ENCODE peak calls at places on chromosomes 2 and 18, in eight cellular contexts. One of them, this sample, is unnamed. For H3K4me1, the result is how much of the 10 kb centered on the place peaks cover.

GRCh38 chr2:150924862-150925261 is 336.8 kb downstream of the RBM43 start:
- DNase-seq in A673: no peak
- DNase-seq in suprapubic skin: no peak
- DNase-seq in body of pancreas: no peak
- DNase-seq in heart right ventricle: no peak
- DNase-seq in neural progenitor cell: no peak
- DNase-seq in heart left ventricle: no peak
- DNase-seq in tibial artery: no peak
- DNase-seq in this sample: no peak

GRCh38 chr2:61436092-61436491 is 34.8 kb downstream of the USP34 start:
- DNase-seq in heart right ventricle: no peak
- DNase-seq in neural progenitor cell: no peak
- DNase-seq in suprapubic skin: no peak
- DNase-seq in body of pancreas: no peak
- DNase-seq in tibial artery: no peak
- DNase-seq in heart left ventricle: no peak
- DNase-seq in A673: no peak
- DNase-seq in this sample: no peak

GRCh38 chr2:122737429-122738077 is 982.1 kb downstream of the TSN start:
- DNase-seq in suprapubic skin: no peak
- DNase-seq in body of pancreas: no peak
- DNase-seq in A673: no peak
- DNase-seq in heart left ventricle: no peak
- DNase-seq in heart right ventricle: no peak
- DNase-seq in tibial artery: no peak
- DNase-seq in neural progenitor cell: no peak
- DNase-seq in this sample: no peak

GRCh38 chr2:207926133-207927076 is 98.9 kb downstream of the PLEKHM3 start:
- DNase-seq in neural progenitor cell: no peak
- DNase-seq in tibial artery: peak
- DNase-seq in body of pancreas: peak
- DNase-seq in heart left ventricle: peak
- DNase-seq in suprapubic skin: no peak
- DNase-seq in heart right ventricle: peak
- DNase-seq in A673: no peak
- DNase-seq in this sample: peak

GRCh38 chr2:71852141-71852711 is 295.4 kb downstream of the CYP26B1 start:
- DNase-seq in suprapubic skin: peak
- DNase-seq in heart right ventricle: peak
- DNase-seq in body of pancreas: no peak
- DNase-seq in neural progenitor cell: no peak
- DNase-seq in A673: no peak
- DNase-seq in heart left ventricle: no peak
- DNase-seq in tibial artery: no peak
- DNase-seq in this sample: no peak

GRCh38 chr18:63313409-63313917 is 6.1 kb downstream of the BCL2 start:
- DNase-seq in suprapubic skin: no peak
- DNase-seq in heart right ventricle: no peak
- DNase-seq in heart left ventricle: no peak
- DNase-seq in body of pancreas: no peak
- DNase-seq in A673: no peak
- DNase-seq in tibial artery: no peak
- DNase-seq in neural progenitor cell: no peak
- DNase-seq in this sample: no peak

GRCh38 chr18:69916412-69916811 is 31.3 kb downstream of the CD226 start:
- DNase-seq in heart right ventricle: no peak
- DNase-seq in A673: no peak
- DNase-seq in heart left ventricle: no peak
- DNase-seq in tibial artery: no peak
- DNase-seq in body of pancreas: no peak
- DNase-seq in neural progenitor cell: no peak
- DNase-seq in suprapubic skin: no peak
- DNase-seq in this sample: no peak

GRCh38 chr2:196318517-196319377 is 147.4 kb upstream of the STK17B start:
- DNase-seq in body of pancreas: no peak
- DNase-seq in suprapubic skin: no peak
- DNase-seq in heart left ventricle: peak
- DNase-seq in tibial artery: no peak
- DNase-seq in heart right ventricle: peak
- DNase-seq in A673: no peak
- DNase-seq in neural progenitor cell: no peak
- DNase-seq in this sample: no peak

GRCh38 chr2:8685697-8686358 is 4.0 kb downstream of the ID2 start:
- DNase-seq in A673: peak
- DNase-seq in heart right ventricle: peak
- DNase-seq in tibial artery: peak
- DNase-seq in neural progenitor cell: peak
- DNase-seq in body of pancreas: peak
- DNase-seq in heart left ventricle: peak
- DNase-seq in suprapubic skin: peak
- DNase-seq in this sample: peak

GRCh38 chr18:12990662-12990976 is 543 bp upstream of the CEP192 start:
- DNase-seq in tibial artery: no peak
- DNase-seq in suprapubic skin: no peak
- DNase-seq in heart left ventricle: no peak
- DNase-seq in body of pancreas: no peak
- DNase-seq in heart right ventricle: no peak
- DNase-seq in neural progenitor cell: peak
- DNase-seq in A673: no peak
- DNase-seq in this sample: no peak

GRCh38 chr2:199833525-199833924 is 17.5 kb downstream of the FTCDNL1 start:
- DNase-seq in neural progenitor cell: no peak
- DNase-seq in suprapubic skin: no peak
- DNase-seq in body of pancreas: no peak
- DNase-seq in A673: no peak
- DNase-seq in heart right ventricle: no peak
- DNase-seq in heart left ventricle: no peak
- DNase-seq in tibial artery: no peak
- DNase-seq in this sample: no peak

GRCh38 chr2:98281607-98282006 is 64.6 kb upstream of the CNGA3 start:
- DNase-seq in tibial artery: no peak
- DNase-seq in heart left ventricle: no peak
- DNase-seq in suprapubic skin: no peak
- DNase-seq in body of pancreas: no peak
- DNase-seq in A673: peak
- DNase-seq in heart right ventricle: no peak
- DNase-seq in neural progenitor cell: no peak
- DNase-seq in this sample: no peak

GRCh38 chr18:50429207-50429948 is 54.5 kb downstream of the SKA1 start:
- DNase-seq in A673: peak
- DNase-seq in neural progenitor cell: peak
- DNase-seq in heart right ventricle: no peak
- DNase-seq in tibial artery: no peak
- DNase-seq in suprapubic skin: no peak
- DNase-seq in body of pancreas: peak
- DNase-seq in heart left ventricle: no peak
- DNase-seq in this sample: no peak

GRCh38 chr2:55026202-55026601 is 24.0 kb downstream of the RTN4 start:
- DNase-seq in heart right ventricle: no peak
- DNase-seq in suprapubic skin: no peak
- DNase-seq in tibial artery: no peak
- DNase-seq in A673: no peak
- DNase-seq in neural progenitor cell: no peak
- DNase-seq in body of pancreas: no peak
- DNase-seq in heart left ventricle: no peak
- DNase-seq in this sample: no peak

GRCh38 chr2:168432565-168433186 is 23.4 kb upstream of the CERS6 start:
- DNase-seq in neural progenitor cell: no peak
- DNase-seq in heart left ventricle: no peak
- DNase-seq in body of pancreas: no peak
- DNase-seq in tibial artery: no peak
- DNase-seq in A673: no peak
- DNase-seq in suprapubic skin: no peak
- DNase-seq in heart right ventricle: no peak
- DNase-seq in this sample: no peak

GRCh38 chr2:47422016-47422415 is 19.1 kb downstream of the MSH2 start:
- DNase-seq in heart left ventricle: no peak
- DNase-seq in tibial artery: no peak
- DNase-seq in A673: no peak
- DNase-seq in neural progenitor cell: no peak
- DNase-seq in body of pancreas: no peak
- DNase-seq in heart right ventricle: no peak
- DNase-seq in suprapubic skin: no peak
- DNase-seq in this sample: no peak

GRCh38 chr18:76380791-76381405 is 114.1 kb downstream of the ZNF516 start:
- DNase-seq in A673: peak
- DNase-seq in heart left ventricle: no peak
- DNase-seq in heart right ventricle: no peak
- DNase-seq in suprapubic skin: peak
- DNase-seq in tibial artery: peak
- DNase-seq in body of pancreas: no peak
- DNase-seq in neural progenitor cell: peak
- DNase-seq in this sample: no peak

GRCh38 chr2:78263571-78263970 is 741.4 kb upstream of the LRRTM4 start:
- DNase-seq in tibial artery: no peak
- DNase-seq in suprapubic skin: no peak
- DNase-seq in neural progenitor cell: no peak
- DNase-seq in heart left ventricle: no peak
- DNase-seq in body of pancreas: no peak
- DNase-seq in A673: no peak
- DNase-seq in heart right ventricle: no peak
- DNase-seq in this sample: no peak

GRCh38 chr2:78260861-78261260 is 738.7 kb upstream of the LRRTM4 start:
- DNase-seq in neural progenitor cell: no peak
- DNase-seq in tibial artery: no peak
- DNase-seq in suprapubic skin: no peak
- DNase-seq in heart right ventricle: no peak
- DNase-seq in A673: no peak
- DNase-seq in heart left ventricle: no peak
- DNase-seq in body of pancreas: no peak
- DNase-seq in this sample: no peak

GRCh38 chr2:78262713-78263375 is 740.7 kb upstream of the LRRTM4 start:
- DNase-seq in tibial artery: no peak
- DNase-seq in heart right ventricle: no peak
- DNase-seq in neural progenitor cell: no peak
- DNase-seq in heart left ventricle: no peak
- DNase-seq in body of pancreas: no peak
- DNase-seq in suprapubic skin: no peak
- DNase-seq in A673: no peak
- DNase-seq in this sample: no peak

GRCh38 chr2:78261454-78261853 is 739.3 kb upstream of the LRRTM4 start:
- DNase-seq in suprapubic skin: no peak
- DNase-seq in neural progenitor cell: no peak
- DNase-seq in body of pancreas: no peak
- DNase-seq in heart left ventricle: no peak
- DNase-seq in tibial artery: no peak
- DNase-seq in A673: no peak
- DNase-seq in heart right ventricle: no peak
- DNase-seq in this sample: no peak

GRCh38 chr2:78264130-78264529 is 742.0 kb upstream of the LRRTM4 start:
- DNase-seq in heart right ventricle: no peak
- DNase-seq in tibial artery: no peak
- DNase-seq in suprapubic skin: no peak
- DNase-seq in heart left ventricle: no peak
- DNase-seq in A673: no peak
- DNase-seq in neural progenitor cell: no peak
- DNase-seq in body of pancreas: no peak
- DNase-seq in this sample: no peak
- H3K27ac ChIP-seq in heart right ventricle: no peak
- H3K27ac ChIP-seq in tibial artery: no peak
- H3K27ac ChIP-seq in suprapubic skin: no peak
- H3K27ac ChIP-seq in heart left ventricle: no peak
- H3K27ac ChIP-seq in A673: no peak
- H3K27ac ChIP-seq in neural progenitor cell: no peak
- H3K27ac ChIP-seq in body of pancreas: no peak
- H3K27ac ChIP-seq in this sample: no peak

GRCh38 chr2:26850565-26850964 is 2.6 kb downstream of the DPYSL5 start:
- DNase-seq in suprapubic skin: no peak
- DNase-seq in A673: no peak
- DNase-seq in neural progenitor cell: peak
- DNase-seq in heart right ventricle: no peak
- DNase-seq in body of pancreas: no peak
- DNase-seq in heart left ventricle: no peak
- DNase-seq in tibial artery: no peak
- DNase-seq in this sample: no peak
- H3K4me1 ChIP-seq in suprapubic skin: under half
- H3K4me1 ChIP-seq in A673: under half
- H3K4me1 ChIP-seq in neural progenitor cell: half or more
- H3K4me1 ChIP-seq in heart right ventricle: half or more
- H3K4me1 ChIP-seq in body of pancreas: under half
- H3K4me1 ChIP-seq in heart left ventricle: under half
- H3K4me1 ChIP-seq in tibial artery: under half
- H3K4me1 ChIP-seq in this sample: under half

DNA sequence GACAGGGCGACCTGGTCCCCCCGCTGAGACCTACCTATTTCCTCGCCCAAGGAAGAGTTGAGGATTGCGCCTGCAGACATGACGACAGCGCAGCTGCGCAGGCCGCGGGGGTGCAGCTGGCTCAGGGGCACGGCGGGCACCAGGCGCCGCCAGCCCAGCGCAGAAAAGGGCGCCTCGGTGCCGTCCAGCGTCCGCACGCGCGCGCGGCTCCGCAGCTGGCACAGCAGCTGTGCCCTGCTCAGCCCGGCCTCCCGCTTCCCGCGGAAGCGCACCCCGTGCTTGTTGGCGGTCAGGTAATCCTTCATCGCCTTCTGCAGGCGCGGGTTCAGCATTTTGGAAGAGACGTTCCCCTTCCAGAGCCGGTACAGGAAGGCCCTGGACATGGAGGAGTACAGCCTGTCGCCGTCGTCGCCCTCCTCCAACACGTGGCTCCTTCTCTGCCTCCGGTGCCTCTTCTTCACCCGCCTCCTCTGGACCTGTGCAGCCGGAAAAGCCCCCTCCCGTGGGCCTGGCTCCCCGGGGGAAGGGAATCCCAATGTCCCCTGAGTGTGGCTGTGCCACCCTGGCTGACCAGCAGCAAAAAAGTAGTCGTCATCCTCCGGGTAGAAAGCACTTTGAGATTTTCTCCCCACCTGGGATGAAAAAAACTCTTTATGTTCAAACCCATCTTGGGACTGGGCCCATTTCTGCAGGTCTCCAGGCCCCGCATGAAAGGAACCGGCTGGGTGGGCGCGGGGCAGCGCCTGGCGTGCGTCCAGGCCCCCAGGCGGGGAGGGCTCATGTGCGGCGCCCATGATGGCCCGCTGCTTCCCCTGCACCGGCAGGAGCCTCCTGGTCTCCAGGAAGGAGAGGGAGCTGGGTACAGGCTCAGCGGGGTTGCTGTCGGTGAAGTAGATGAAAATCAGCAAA is 42.7 kb downstream of the ST6GAL2 start:
- DNase-seq in body of pancreas: no peak
- DNase-seq in heart left ventricle: no peak
- DNase-seq in tibial artery: no peak
- DNase-seq in heart right ventricle: no peak
- DNase-seq in neural progenitor cell: no peak
- DNase-seq in A673: no peak
- DNase-seq in suprapubic skin: no peak
- DNase-seq in this sample: no peak
- H3K27ac ChIP-seq in body of pancreas: no peak
- H3K27ac ChIP-seq in heart left ventricle: no peak
- H3K27ac ChIP-seq in tibial artery: peak
- H3K27ac ChIP-seq in heart right ventricle: no peak
- H3K27ac ChIP-seq in neural progenitor cell: no peak
- H3K27ac ChIP-seq in A673: no peak
- H3K27ac ChIP-seq in suprapubic skin: no peak
- H3K27ac ChIP-seq in this sample: no peak

DNA sequence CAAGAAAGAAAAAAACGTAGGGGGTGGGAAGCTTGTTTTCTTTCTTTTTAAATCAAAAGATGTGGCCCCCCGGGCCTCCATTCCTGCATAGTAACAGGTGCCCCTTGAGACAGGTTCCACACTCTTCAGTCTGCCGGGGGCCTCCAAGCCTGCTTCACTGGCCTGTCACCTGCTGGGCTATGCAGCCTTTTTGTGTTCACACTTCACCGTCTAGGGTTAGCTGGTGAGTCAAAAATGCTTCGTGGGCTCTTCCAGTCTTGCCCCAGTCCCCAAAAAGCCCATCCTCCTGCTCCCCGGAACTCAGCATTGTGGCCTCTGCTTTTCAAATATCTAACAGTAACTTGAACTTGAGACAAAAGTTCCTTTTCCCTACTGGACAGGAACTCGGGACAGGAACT is 67.9 kb downstream of the POLR1A start:
- DNase-seq in neural progenitor cell: no peak
- DNase-seq in heart left ventricle: no peak
- DNase-seq in heart right ventricle: no peak
- DNase-seq in suprapubic skin: no peak
- DNase-seq in body of pancreas: no peak
- DNase-seq in tibial artery: no peak
- DNase-seq in A673: no peak
- DNase-seq in this sample: no peak
- H3K4me1 ChIP-seq in neural progenitor cell: under half
- H3K4me1 ChIP-seq in heart left ventricle: under half
- H3K4me1 ChIP-seq in heart right ventricle: half or more
- H3K4me1 ChIP-seq in suprapubic skin: under half
- H3K4me1 ChIP-seq in body of pancreas: under half
- H3K4me1 ChIP-seq in tibial artery: under half
- H3K4me1 ChIP-seq in A673: under half
- H3K4me1 ChIP-seq in this sample: half or more